ENCODE peak calls at places on chromosomes 7 and 10, in ten cellular contexts. E, W, I, Z, U, B, C, V, N and A are unnamed samples.

GRCh38 chr10:34916368-34916767 is 101.3 kb upstream of the PARD3 start:
- DNase-seq in E (no peak), W (no peak), I (peak), Z (no peak), U (no peak), B (no peak), C (no peak), V (no peak), N (no peak), A (no peak)

GRCh38 chr7:111198255-111198654 is 107.3 kb downstream of the LRRN3 start:
- DNase-seq in E (no peak), W (no peak), I (peak), Z (no peak), U (no peak), B (no peak), C (no peak), V (no peak), N (no peak), A (no peak)

GRCh38 chr7:150322833-150323681 is at the start of the genes ACTR3C and LRRC61:
- DNase-seq in E (peak), W (peak), I (no peak), Z (peak), U (peak), B (peak), C (peak), V (peak), N (peak), A (no peak)

GRCh38 chr7:150976529-150977381 is 1.4 kb downstream of the KCNH2 start:
- DNase-seq in E (peak), W (no peak), I (no peak), Z (no peak), U (no peak), B (no peak), C (no peak), V (no peak), N (no peak), A (no peak)

GRCh38 chr7:130151591-130152269 is 53.5 kb downstream of the TMEM209 start:
- DNase-seq in E (no peak), W (no peak), I (no peak), Z (no peak), U (peak), B (peak), C (peak), V (no peak), N (peak), A (no peak)

GRCh38 chr10:60733189-60733815 is 45.0 kb upstream of the CDK1 start:
- DNase-seq in E (peak), W (peak), I (no peak), Z (peak), U (peak), B (peak), C (peak), V (peak), N (peak), A (no peak)

GRCh38 chr7:11831727-11832495 is at the start of gene THSD7A:
- DNase-seq in E (peak), W (peak), I (no peak), Z (peak), U (peak), B (no peak), C (no peak), V (no peak), N (no peak), A (peak)

GRCh38 chr10:131485732-131486131 is 174.2 kb upstream of the TCERG1L start:
- DNase-seq in E (no peak), W (no peak), I (no peak), Z (no peak), U (no peak), B (no peak), C (no peak), V (no peak), N (no peak), A (no peak)

GRCh38 chr7:82288769-82289535 is 154.6 kb downstream of the CACNA2D1 start:
- DNase-seq in E (no peak), W (no peak), I (no peak), Z (no peak), U (no peak), B (no peak), C (no peak), V (no peak), N (no peak), A (no peak)

GRCh38 chr10:22911889-22912762 is 15.7 kb upstream of the ARMC3 start:
- DNase-seq in E (no peak), W (no peak), I (peak), Z (no peak), U (no peak), B (no peak), C (no peak), V (no peak), N (no peak), A (peak)

GRCh38 chr7:87499494-87499893 is 24.0 kb upstream of the ABCB4 start:
- DNase-seq in E (no peak), W (no peak), I (no peak), Z (no peak), U (no peak), B (no peak), C (no peak), V (no peak), N (no peak), A (no peak)

GRCh38 chr7:21051865-21052264 is 265.2 kb upstream of the SP8 start:
- DNase-seq in E (no peak), W (no peak), I (no peak), Z (no peak), U (no peak), B (no peak), C (no peak), V (no peak), N (no peak), A (no peak)

GRCh38 chr7:157032644-157033482 is 22.4 kb upstream of the MNX1 start:
- DNase-seq in E (no peak), W (peak), I (no peak), Z (no peak), U (no peak), B (no peak), C (no peak), V (no peak), N (no peak), A (no peak)

GRCh38 chr10:121284952-121285351 is 313.3 kb downstream of the FGFR2 start:
- DNase-seq in E (no peak), W (no peak), I (no peak), Z (no peak), U (no peak), B (no peak), C (no peak), V (no peak), N (no peak), A (no peak)

GRCh38 chr10:3749597-3750351 is 35.2 kb downstream of the KLF6 start:
- DNase-seq in E (no peak), W (no peak), I (no peak), Z (peak), U (no peak), B (no peak), C (peak), V (no peak), N (no peak), A (no peak)

GRCh38 chr7:52273685-52274610 is 761.5 kb upstream of the POM121L12 start:
- DNase-seq in E (peak), W (no peak), I (no peak), Z (peak), U (no peak), B (no peak), C (no peak), V (no peak), N (no peak), A (no peak)

GRCh38 chr7:77459311-77459726 is 43.2 kb upstream of the GSAP start:
- DNase-seq in E (no peak), W (no peak), I (no peak), Z (no peak), U (no peak), B (no peak), C (no peak), V (no peak), N (no peak), A (no peak)

GRCh38 chr10:106555599-106555998 is 608.9 kb downstream of the SORCS1 start:
- DNase-seq in E (no peak), W (no peak), I (no peak), Z (no peak), U (no peak), B (no peak), C (no peak), V (no peak), N (no peak), A (no peak)

GRCh38 chr10:13893926-13894325 is 307.2 kb downstream of the PRPF18 start:
- DNase-seq in E (no peak), W (no peak), I (no peak), Z (no peak), U (no peak), B (no peak), C (no peak), V (no peak), N (no peak), A (no peak)

GRCh38 chr10:97074256-97075145 is 111.3 kb downstream of the SLIT1 start:
- DNase-seq in E (no peak), W (no peak), I (no peak), Z (peak), U (no peak), B (no peak), C (no peak), V (no peak), N (no peak), A (peak)

GRCh38 chr7:142431491-142431890 is 173.6 kb upstream of the PRSS58 start:
- DNase-seq in E (no peak), W (no peak), I (no peak), Z (no peak), U (no peak), B (no peak), C (no peak), V (no peak), N (no peak), A (no peak)

GRCh38 chr10:58385784-58386112 is 538 bp downstream of the TFAM start:
- DNase-seq in E (peak), W (peak), I (no peak), Z (peak), U (no peak), B (no peak), C (peak), V (no peak), N (no peak), A (no peak)

GRCh38 chr7:157299613-157300405 is 37.0 kb upstream of the DNAJB6 start:
- DNase-seq in E (no peak), W (no peak), I (no peak), Z (no peak), U (peak), B (no peak), C (peak), V (no peak), N (no peak), A (no peak)

GRCh38 chr10:49117366-49117905 is 2.1 kb upstream of the VSTM4 start:
- DNase-seq in E (no peak), W (no peak), I (no peak), Z (peak), U (no peak), B (no peak), C (no peak), V (no peak), N (no peak), A (no peak)

GRCh38 chr7:142088022-142088714 is 23.4 kb upstream of the MGAM2 start:
- DNase-seq in E (no peak), W (no peak), I (no peak), Z (no peak), U (no peak), B (no peak), C (no peak), V (no peak), N (no peak), A (peak)

GRCh38 chr7:29391262-29391661 is 172.4 kb upstream of the PRR15 start:
- DNase-seq in E (no peak), W (no peak), I (no peak), Z (no peak), U (no peak), B (no peak), C (no peak), V (no peak), N (no peak), A (no peak)

GRCh38 chr7:140605337-140605736 is 35.3 kb downstream of the DENND2A start:
- DNase-seq in E (peak), W (no peak), I (no peak), Z (no peak), U (no peak), B (no peak), C (no peak), V (no peak), N (no peak), A (no peak)

GRCh38 chr7:3683886-3684539 is 383.0 kb downstream of the SDK1 start:
- DNase-seq in E (peak), W (no peak), I (no peak), Z (no peak), U (no peak), B (no peak), C (no peak), V (no peak), N (no peak), A (no peak)

GRCh38 chr7:36408589-36408988 is 18.9 kb downstream of the ANLN start:
- DNase-seq in E (no peak), W (no peak), I (no peak), Z (no peak), U (no peak), B (no peak), C (no peak), V (no peak), N (no peak), A (no peak)

GRCh38 chr10:31101123-31101522 is 69.5 kb upstream of the ZNF438 start:
- DNase-seq in E (no peak), W (no peak), I (peak), Z (no peak), U (no peak), B (peak), C (peak), V (peak), N (peak), A (no peak)

GRCh38 chr7:29770371-29770770 is 35.9 kb upstream of the WIPF3 start:
- DNase-seq in E (no peak), W (no peak), I (no peak), Z (no peak), U (no peak), B (no peak), C (no peak), V (no peak), N (no peak), A (no peak)

GRCh38 chr10:75982611-75983369 is 551.4 kb downstream of the LRMDA start:
- DNase-seq in E (no peak), W (no peak), I (no peak), Z (no peak), U (no peak), B (no peak), C (no peak), V (no peak), N (no peak), A (no peak)

GRCh38 chr7:81433196-81433595 is 336.7 kb downstream of the HGF start:
- DNase-seq in E (no peak), W (no peak), I (no peak), Z (no peak), U (no peak), B (no peak), C (no peak), V (no peak), N (no peak), A (no peak)

GRCh38 chr7:94949532-94949931 is 42.1 kb downstream of the PPP1R9A start:
- DNase-seq in E (no peak), W (no peak), I (no peak), Z (no peak), U (no peak), B (no peak), C (no peak), V (no peak), N (no peak), A (no peak)

GRCh38 chr7:129644634-129645230 is 33.2 kb downstream of the NRF1 start:
- DNase-seq in E (no peak), W (no peak), I (no peak), Z (no peak), U (no peak), B (no peak), C (no peak), V (no peak), N (no peak), A (no peak)

GRCh38 chr7:100943693-100944092 is 5.6 kb upstream of the MUC3A start:
- DNase-seq in E (no peak), W (no peak), I (no peak), Z (no peak), U (no peak), B (no peak), C (no peak), V (no peak), N (no peak), A (no peak)

GRCh38 chr10:8402469-8403074 is 348.1 kb downstream of the GATA3 start:
- DNase-seq in E (no peak), W (no peak), I (no peak), Z (no peak), U (no peak), B (peak), C (peak), V (no peak), N (peak), A (no peak)